ENCODE peak calls at places on chromosomes 13 and 19, in five cellular contexts. R is GM04504; G is cardiac muscle cell; Y is stimulated activated CD4-positive, alpha-beta T cell treated with anti-CD3 and anti-CD28 coated beads, Interleukin-12 subunit alpha, Interleukin-12 subunit beta, amount 100 ng/mL, for 48 hours; M is mesothelial cell of epicardium. W is an unnamed sample.

GRCh38 chr13:111038887-111039286 is 76.2 kb upstream of the ARHGEF7 start:
- DNase-seq in Y (no peak), M (no peak), G (no peak), R (no peak), W (no peak)

GRCh38 chr19:42226886-42227285 is 6.8 kb downstream of the ZNF526 start:
- DNase-seq in M (no peak), R (no peak), Y (no peak), G (no peak), W (no peak)

GRCh38 chr19:50358483-50359431 is 6.7 kb downstream of the NAPSA start:
- DNase-seq in R (peak; percentile 14), G (no peak), Y (peak; percentile 68), M (no peak), W (no peak)

GRCh38 chr19:14116918-14117578 is 514 bp downstream of the PRKACA start:
- DNase-seq in Y (no peak), G (no peak), M (no peak), R (no peak), W (peak; percentile 37)

GRCh38 chr19:43789029-43789428 is 8.3 kb upstream of the KCNN4 start:
- DNase-seq in G (peak; percentile 73), M (no peak), Y (no peak), R (no peak), W (no peak)

GRCh38 chr19:18379803-18380747 is 5.9 kb upstream of the GDF15 start:
- DNase-seq in M (no peak), Y (no peak), G (no peak), R (peak; percentile 95), W (no peak)

GRCh38 chr19:12796146-12797071 is 5.1 kb downstream of the JUNB start:
- DNase-seq in Y (no peak), R (no peak), G (peak; percentile 87), M (peak; percentile 81), W (peak; percentile 81)

GRCh38 chr13:109974354-109974753 is 188.0 kb upstream of the IRS2 start:
- DNase-seq in R (no peak), Y (no peak), G (no peak), M (no peak), W (no peak)

GRCh38 chr19:8132858-8133458 is 16.4 kb downstream of the FBN3 start:
- DNase-seq in R (no peak), G (no peak), M (no peak), Y (no peak), W (no peak)

GRCh38 chr19:6164906-6165531 is 29.6 kb downstream of the ACSBG2 start:
- DNase-seq in R (no peak), G (no peak), Y (no peak), M (no peak), W (no peak)

GRCh38 chr13:95087746-95088305 is 213.4 kb downstream of the ABCC4 start:
- DNase-seq in Y (no peak), R (no peak), G (no peak), M (no peak), W (no peak)

GRCh38 chr19:14072535-14073231 is at the start of gene MISP3:
- DNase-seq in G (peak; percentile 59), R (no peak), Y (no peak), M (peak; percentile 58), W (peak; percentile 62)

GRCh38 chr19:2268480-2268830 is 12.2 kb upstream of the JSRP1 start:
- DNase-seq in M (no peak), G (no peak), R (no peak), Y (no peak), W (no peak)

GRCh38 chr13:68170961-68171360 is 940.8 kb upstream of the PCDH9 start:
- DNase-seq in G (no peak), Y (no peak), R (no peak), M (no peak), W (no peak)